ENCODE peak calls at places on chromosomes 6 and 20, in eight cellular contexts. D is tibial nerve, O is adrenal gland, B is NB4, Y is Peyer's patch, E is HCT116, A is esophagus squamous epithelium, V is heart left ventricle. Z is an unnamed sample.
A peak's percentile ranks its signal among the peaks of the same experiment; 100 is the strongest.

GRCh38 chr6:89323461-89324098 is 8.5 kb upstream of the GABRR2 start:
- DNase-seq in D (no peak), O (no peak), B (peak; percentile 79), Y (no peak), E (no peak), A (no peak), V (no peak), Z (no peak)

GRCh38 chr6:112877134-112878100 is 530.3 kb downstream of the RFPL4B start:
- DNase-seq in D (no peak), O (no peak), B (no peak), Y (no peak), E (no peak), A (no peak), V (no peak), Z (no peak)

GRCh38 chr6:15370730-15371129 is 124.9 kb downstream of the JARID2 start:
- DNase-seq in D (no peak), O (no peak), B (no peak), Y (no peak), E (no peak), A (no peak), V (no peak), Z (peak; percentile 60)

GRCh38 chr6:41071501-41071922 is 644 bp downstream of the OARD1 start:
- DNase-seq in D (no peak), O (no peak), B (no peak), Y (peak; percentile 92), E (no peak), A (no peak), V (no peak), Z (no peak)

GRCh38 chr20:53949319-53949839 is 121.0 kb downstream of the BCAS1 start:
- DNase-seq in D (no peak), O (peak; percentile 41), B (peak; percentile 80), Y (peak; percentile 91), E (no peak), A (no peak), V (peak; percentile 51), Z (no peak)

GRCh38 chr6:44264154-44265002 is 973 bp downstream of the NFKBIE start:
- DNase-seq in D (no peak), O (peak; percentile 40), B (peak; percentile 95), Y (peak; percentile 87), E (no peak), A (peak; percentile 39), V (peak; percentile 45), Z (no peak)

GRCh38 chr6:43188426-43188825 is 6.4 kb downstream of the CUL9 start:
- DNase-seq in D (no peak), O (no peak), B (no peak), Y (peak; percentile 14), E (no peak), A (no peak), V (no peak), Z (no peak)

GRCh38 chr6:54072708-54073313 is 38.4 kb upstream of the MLIP start:
- DNase-seq in D (no peak), O (no peak), B (no peak), Y (no peak), E (no peak), A (no peak), V (no peak), Z (no peak)

GRCh38 chr6:42021847-42022754 is 28.2 kb upstream of the TAF8 start:
- DNase-seq in D (no peak), O (peak; percentile 50), B (no peak), Y (peak; percentile 77), E (no peak), A (no peak), V (no peak), Z (no peak)

GRCh38 chr6:156875062-156875461 is 97.9 kb downstream of the ARID1B start:
- DNase-seq in D (no peak), O (no peak), B (no peak), Y (no peak), E (no peak), A (no peak), V (no peak), Z (no peak)

GRCh38 chr6:156873654-156874380 is 96.6 kb downstream of the ARID1B start:
- DNase-seq in D (no peak), O (no peak), B (no peak), Y (no peak), E (no peak), A (no peak), V (no peak), Z (no peak)

GRCh38 chr6:156877126-156877863 is 100.1 kb downstream of the ARID1B start:
- DNase-seq in D (no peak), O (peak; percentile 67), B (no peak), Y (no peak), E (no peak), A (no peak), V (no peak), Z (no peak)

GRCh38 chr6:156878688-156879087 is 101.5 kb downstream of the ARID1B start:
- DNase-seq in D (no peak), O (no peak), B (no peak), Y (no peak), E (no peak), A (no peak), V (no peak), Z (no peak)

GRCh38 chr6:156876302-156876701 is 99.1 kb downstream of the ARID1B start:
- DNase-seq in D (no peak), O (peak; percentile 27), B (no peak), Y (no peak), E (no peak), A (no peak), V (no peak), Z (peak; percentile 15)
- TF ChIP-seq POLR2A in D (no peak), O (no peak), B (no peak), Y (no peak), E (no peak), A (no peak), V (no peak), Z (no peak)

DNA sequence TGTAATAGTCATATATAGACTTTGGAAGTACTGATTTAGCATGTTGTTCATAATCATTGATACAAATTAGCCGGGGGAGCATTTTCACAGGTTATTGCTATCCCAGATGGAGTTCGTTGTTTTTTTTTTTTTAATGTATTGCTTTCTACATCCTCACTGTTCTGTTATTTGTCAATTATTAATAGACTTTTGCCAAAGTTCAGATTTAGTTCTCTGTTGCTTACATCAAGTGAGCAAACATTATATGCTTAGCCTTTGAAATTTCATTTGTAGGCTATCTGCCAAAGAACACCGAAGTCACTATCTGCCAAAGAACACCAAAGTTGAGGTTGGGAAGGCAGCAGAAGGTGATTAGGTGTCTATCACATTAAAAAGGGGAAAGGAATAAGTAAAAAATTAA is at the start of gene HAO1:
- DNase-seq in D (no peak), O (no peak), B (no peak), Y (no peak), E (no peak), A (no peak), V (no peak), Z (no peak)
- TF ChIP-seq POLR2A in D (no peak), O (no peak), B (no peak), Y (no peak), E (no peak), A (no peak), V (no peak), Z (no peak)

DNA sequence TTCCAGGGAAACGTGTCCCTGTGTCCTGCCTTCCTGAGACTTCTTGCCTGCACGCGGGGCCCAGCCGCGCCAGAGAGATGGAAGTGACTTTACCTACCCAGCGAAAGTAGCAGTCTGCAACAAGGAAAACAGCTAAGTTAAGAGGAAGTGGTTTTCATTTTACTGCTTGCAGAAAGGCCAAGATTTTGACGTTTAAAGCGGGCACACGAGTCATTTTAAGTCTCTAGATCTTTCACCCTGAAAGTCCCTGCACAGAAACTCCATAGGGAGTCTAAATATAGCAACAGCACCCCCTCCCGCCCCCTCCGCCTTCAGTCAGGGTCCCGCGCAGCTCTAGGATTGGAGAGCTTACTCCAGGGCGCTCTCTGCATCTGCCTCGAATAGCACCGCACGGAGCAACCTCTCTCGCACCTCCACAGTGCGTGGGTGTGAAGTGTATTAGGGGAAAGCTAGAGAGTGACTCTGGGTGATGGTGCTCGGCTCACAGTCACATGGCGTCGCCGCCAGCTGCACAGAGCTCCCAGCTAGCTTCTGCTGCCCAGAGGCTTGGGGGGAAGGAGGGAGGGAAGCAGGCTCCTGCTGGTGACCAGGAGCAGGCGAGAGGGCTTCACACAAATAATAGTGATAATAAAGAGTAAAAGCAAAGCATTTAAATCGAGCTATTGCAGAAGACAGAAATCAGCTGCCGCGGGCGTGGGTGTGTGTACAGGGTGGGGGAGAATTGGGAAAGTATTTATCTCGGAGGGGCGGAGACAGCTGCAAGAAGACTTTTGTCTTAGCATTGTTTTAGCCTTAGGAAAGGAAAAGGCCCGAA is 1.8 kb upstream of the KCNQ5 start:
- DNase-seq in D (no peak), O (no peak), B (peak; percentile 90), Y (peak; percentile 81), E (no peak), A (no peak), V (peak; percentile 12), Z (peak; percentile 25)
- TF ChIP-seq POLR2A in D (no peak), O (no peak), B (peak; percentile 58), Y (no peak), E (no peak), A (no peak), V (no peak), Z (no peak)

GRCh38 chr20:50730765-50731054 is 670 bp upstream of the PARD6B start:
- DNase-seq in D (no peak), O (no peak), B (no peak), Y (no peak), E (no peak), A (no peak), V (no peak), Z (no peak)

GRCh38 chr20:50731930-50732690 is 730 bp downstream of the PARD6B start:
- DNase-seq in D (no peak), O (no peak), B (no peak), Y (no peak), E (no peak), A (no peak), V (no peak), Z (no peak)

GRCh38 chr20:50729925-50730764 is 1.2 kb upstream of the PARD6B start:
- DNase-seq in D (no peak), O (no peak), B (no peak), Y (no peak), E (no peak), A (no peak), V (no peak), Z (no peak)

GRCh38 chr20:50728981-50729874 is 2.2 kb upstream of the PARD6B start:
- DNase-seq in D (no peak), O (no peak), B (no peak), Y (peak; percentile 86), E (peak; percentile 77), A (no peak), V (no peak), Z (peak; percentile 41)

GRCh38 chr20:50731055-50731929 is at the start of gene PARD6B:
- DNase-seq in D (peak; percentile 92), O (peak; percentile 99), B (peak; percentile 99), Y (peak; percentile 100), E (peak; percentile 99), A (peak; percentile 95), V (peak; percentile 95), Z (peak; percentile 99)
- TF ChIP-seq POLR2A in D (peak; percentile 71), O (peak; percentile 72), B (no peak), Y (peak; percentile 81), E (peak; percentile 35), A (peak; percentile 40), V (no peak), Z (peak; percentile 66)

Z was measured in erythroblast.